ENCODE peak calls at places on chromosome 16, in four cellular contexts. M, Z, O and H are unnamed samples.

GRCh38 chr16:30998852-30999761 is 11.3 kb downstream of the STX1B start:
- DNase-seq in M (no peak), Z (peak), O (no peak), H (no peak)

GRCh38 chr16:188674-189073 is 8.4 kb downstream of the HBQ1 start:
- DNase-seq in M (no peak), Z (no peak), O (no peak), H (peak)

GRCh38 chr16:3509470-3509928 is 8.7 kb downstream of the CLUAP1 start:
- DNase-seq in M (no peak), Z (no peak), O (no peak), H (no peak)

GRCh38 chr16:19269098-19269497 is 16.4 kb upstream of the CLEC19A start:
- DNase-seq in M (no peak), Z (no peak), O (no peak), H (no peak)

GRCh38 chr16:10946308-10946707 is 1.9 kb downstream of the CLEC16A start:
- DNase-seq in M (no peak), Z (no peak), O (no peak), H (no peak)

GRCh38 chr16:50948268-50948667 is 202.8 kb downstream of the SALL1 start:
- DNase-seq in M (no peak), Z (no peak), O (no peak), H (no peak)

GRCh38 chr16:86202267-86202666 is 303.3 kb downstream of the IRF8 start:
- DNase-seq in M (no peak), Z (no peak), O (no peak), H (no peak)

GRCh38 chr16:79628501-79628975 is 28.0 kb upstream of the MAF start:
- DNase-seq in M (no peak), Z (no peak), O (no peak), H (no peak)

GRCh38 chr16:46904471-46904870 is 20.3 kb downstream of the GPT2 start:
- DNase-seq in M (no peak), Z (no peak), O (no peak), H (no peak)

GRCh38 chr16:24178496-24178895 is 77.6 kb upstream of the CACNG3 start:
- DNase-seq in M (no peak), Z (no peak), O (no peak), H (peak)

GRCh38 chr16:86354641-86355040 is 155.7 kb upstream of the FOXF1 start:
- DNase-seq in M (no peak), Z (no peak), O (no peak), H (no peak)

GRCh38 chr16:48347191-48347860 is 37.9 kb downstream of the SIAH1 start:
- DNase-seq in M (no peak), Z (no peak), O (no peak), H (no peak)

GRCh38 chr16:70638814-70639792 is 7.3 kb upstream of the IL34 start:
- DNase-seq in M (no peak), Z (peak), O (no peak), H (no peak)

GRCh38 chr16:84749815-84750214 is 50.0 kb downstream of the USP10 start:
- DNase-seq in M (no peak), Z (no peak), O (no peak), H (no peak)

GRCh38 chr16:1809281-1809801 is 15.8 kb upstream of the IGFALS start:
- DNase-seq in M (no peak), Z (no peak), O (no peak), H (no peak)
- TF ChIP-seq POLR2A in M (no peak), Z (no peak), O (no peak), H (no peak)

GRCh38 chr16:82034981-82035612 is at the start of gene HSD17B2:
- DNase-seq in M (no peak), Z (no peak), O (no peak), H (no peak)
- TF ChIP-seq POLR2A in M (no peak), Z (no peak), O (no peak), H (no peak)

GRCh38 chr16:75225678-75226515 is 7.1 kb downstream of the CTRB1 start:
- DNase-seq in M (no peak), Z (no peak), O (no peak), H (no peak)
- TF ChIP-seq POLR2A in M (no peak), Z (no peak), O (no peak), H (no peak)

GRCh38 chr16:66510298-66510697 is 39.6 kb downstream of the TK2 start:
- DNase-seq in M (no peak), Z (no peak), O (no peak), H (no peak)

GRCh38 chr16:66509576-66509975 is 40.3 kb downstream of the TK2 start:
- DNase-seq in M (no peak), Z (no peak), O (peak), H (no peak)

GRCh38 chr16:66511615-66512500 is 38.1 kb downstream of the TK2 start:
- DNase-seq in M (peak), Z (peak), O (no peak), H (peak)

GRCh38 chr16:66512589-66513404 is 37.1 kb downstream of the TK2 start:
- DNase-seq in M (no peak), Z (peak), O (no peak), H (no peak)

GRCh38 chr16:66510711-66511614 is 39.0 kb downstream of the TK2 start:
- DNase-seq in M (no peak), Z (peak), O (no peak), H (no peak)
- TF ChIP-seq POLR2A in M (no peak), Z (peak), O (no peak), H (no peak)

DNA sequence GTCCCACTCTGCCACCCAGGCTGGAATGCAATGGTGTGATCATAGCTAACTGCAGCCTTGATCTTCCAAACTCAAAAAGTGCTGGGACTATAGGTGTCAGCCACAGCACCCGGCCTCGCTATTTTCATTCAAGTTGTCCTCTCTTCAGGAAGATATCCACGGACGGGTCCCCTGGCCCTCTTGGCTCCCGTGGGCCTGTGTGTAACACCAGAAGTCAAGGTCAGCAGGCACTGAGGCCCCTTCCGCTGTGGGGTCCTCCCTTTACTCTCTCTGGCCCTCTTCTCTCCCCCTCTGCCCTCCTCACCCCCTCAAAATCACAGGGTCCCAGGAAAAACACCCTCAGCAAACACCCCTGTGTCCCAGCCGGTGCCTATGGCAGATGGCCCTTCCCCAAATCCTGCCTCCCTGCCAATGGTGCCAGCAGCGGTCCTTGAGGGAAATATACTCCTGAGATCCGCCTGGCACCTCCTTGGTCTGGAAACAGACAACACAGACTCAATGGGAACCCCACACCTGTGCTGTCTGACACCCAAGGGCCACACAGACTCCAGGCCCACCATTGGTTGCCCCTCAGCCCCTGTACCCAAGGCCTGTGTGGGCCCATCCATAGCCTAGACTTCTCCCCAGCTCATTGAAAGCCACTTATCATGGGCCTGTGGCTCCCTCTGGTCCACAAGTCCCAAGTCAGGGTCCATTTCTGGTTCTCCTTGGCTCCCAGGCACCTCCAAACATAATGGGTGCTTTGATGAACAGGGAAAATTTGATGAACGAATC is 221.5 kb downstream of the ZNF423 start:
- DNase-seq in M (no peak), Z (no peak), O (no peak), H (no peak)
- TF ChIP-seq POLR2A in M (no peak), Z (no peak), O (no peak), H (no peak)